ENCODE peak calls at places on chromosomes 1 and 21, in nine cellular contexts. One of them, this sample, is unnamed.

GRCh38 chr1:228014235-228014930 is 7.6 kb downstream of the WNT3A start:
- DNase-seq in stimulated activated CD4-positive, alpha-beta T cell treated with anti-CD3 and anti-CD28 coated beads, Interleukin-2, amount 100 ng/mL, for 48 hours: no peak
- DNase-seq in activated naive CD4-positive, alpha-beta T cell treated with anti-CD3 and anti-CD28 coated beads for 36 hours: no peak
- DNase-seq in hypothalamus: no peak
- DNase-seq in effector memory CD8-positive, alpha-beta T cell: no peak
- DNase-seq in CD4-positive, CD25-positive, alpha-beta regulatory T cell: no peak
- DNase-seq in progenitor cell of endocrine pancreas: peak; percentile 1
- DNase-seq in tibial nerve: no peak
- DNase-seq in epithelial cell of proximal tubule: no peak
- DNase-seq in this sample: no peak

GRCh38 chr1:117598489-117598888 is 7.4 kb upstream of the TENT5C start:
- DNase-seq in stimulated activated CD4-positive, alpha-beta T cell treated with anti-CD3 and anti-CD28 coated beads, Interleukin-2, amount 100 ng/mL, for 48 hours: no peak
- DNase-seq in activated naive CD4-positive, alpha-beta T cell treated with anti-CD3 and anti-CD28 coated beads for 36 hours: no peak
- DNase-seq in hypothalamus: no peak
- DNase-seq in effector memory CD8-positive, alpha-beta T cell: no peak
- DNase-seq in CD4-positive, CD25-positive, alpha-beta regulatory T cell: no peak
- DNase-seq in progenitor cell of endocrine pancreas: no peak
- DNase-seq in tibial nerve: no peak
- DNase-seq in epithelial cell of proximal tubule: no peak
- DNase-seq in this sample: no peak

GRCh38 chr1:166884040-166884642 is 8.1 kb upstream of the TADA1 start:
- DNase-seq in stimulated activated CD4-positive, alpha-beta T cell treated with anti-CD3 and anti-CD28 coated beads, Interleukin-2, amount 100 ng/mL, for 48 hours: peak; percentile 35
- DNase-seq in activated naive CD4-positive, alpha-beta T cell treated with anti-CD3 and anti-CD28 coated beads for 36 hours: peak; percentile 58
- DNase-seq in hypothalamus: peak; percentile 18
- DNase-seq in effector memory CD8-positive, alpha-beta T cell: peak; percentile 7
- DNase-seq in CD4-positive, CD25-positive, alpha-beta regulatory T cell: peak; percentile 36
- DNase-seq in progenitor cell of endocrine pancreas: peak; percentile 50
- DNase-seq in tibial nerve: no peak
- DNase-seq in epithelial cell of proximal tubule: no peak
- DNase-seq in this sample: peak; percentile 68

GRCh38 chr1:24487455-24487854 is 15.2 kb upstream of the RCAN3 start:
- DNase-seq in stimulated activated CD4-positive, alpha-beta T cell treated with anti-CD3 and anti-CD28 coated beads, Interleukin-2, amount 100 ng/mL, for 48 hours: no peak
- DNase-seq in activated naive CD4-positive, alpha-beta T cell treated with anti-CD3 and anti-CD28 coated beads for 36 hours: no peak
- DNase-seq in hypothalamus: no peak
- DNase-seq in effector memory CD8-positive, alpha-beta T cell: no peak
- DNase-seq in CD4-positive, CD25-positive, alpha-beta regulatory T cell: no peak
- DNase-seq in progenitor cell of endocrine pancreas: no peak
- DNase-seq in tibial nerve: no peak
- DNase-seq in epithelial cell of proximal tubule: no peak
- DNase-seq in this sample: no peak

GRCh38 chr1:12441414-12442105 is 176.4 kb downstream of the DHRS3 start:
- DNase-seq in stimulated activated CD4-positive, alpha-beta T cell treated with anti-CD3 and anti-CD28 coated beads, Interleukin-2, amount 100 ng/mL, for 48 hours: no peak
- DNase-seq in activated naive CD4-positive, alpha-beta T cell treated with anti-CD3 and anti-CD28 coated beads for 36 hours: no peak
- DNase-seq in hypothalamus: no peak
- DNase-seq in effector memory CD8-positive, alpha-beta T cell: no peak
- DNase-seq in CD4-positive, CD25-positive, alpha-beta regulatory T cell: no peak
- DNase-seq in progenitor cell of endocrine pancreas: no peak
- DNase-seq in tibial nerve: no peak
- DNase-seq in epithelial cell of proximal tubule: no peak
- DNase-seq in this sample: no peak

GRCh38 chr1:157359309-157360020 is 192.8 kb downstream of the FCRL5 start:
- DNase-seq in stimulated activated CD4-positive, alpha-beta T cell treated with anti-CD3 and anti-CD28 coated beads, Interleukin-2, amount 100 ng/mL, for 48 hours: no peak
- DNase-seq in activated naive CD4-positive, alpha-beta T cell treated with anti-CD3 and anti-CD28 coated beads for 36 hours: no peak
- DNase-seq in hypothalamus: no peak
- DNase-seq in effector memory CD8-positive, alpha-beta T cell: no peak
- DNase-seq in CD4-positive, CD25-positive, alpha-beta regulatory T cell: no peak
- DNase-seq in progenitor cell of endocrine pancreas: no peak
- DNase-seq in tibial nerve: no peak
- DNase-seq in epithelial cell of proximal tubule: no peak
- DNase-seq in this sample: peak; percentile 89

GRCh38 chr1:71610489-71610888 is 529.7 kb upstream of the ZRANB2 start:
- DNase-seq in stimulated activated CD4-positive, alpha-beta T cell treated with anti-CD3 and anti-CD28 coated beads, Interleukin-2, amount 100 ng/mL, for 48 hours: no peak
- DNase-seq in activated naive CD4-positive, alpha-beta T cell treated with anti-CD3 and anti-CD28 coated beads for 36 hours: no peak
- DNase-seq in hypothalamus: no peak
- DNase-seq in effector memory CD8-positive, alpha-beta T cell: no peak
- DNase-seq in CD4-positive, CD25-positive, alpha-beta regulatory T cell: no peak
- DNase-seq in progenitor cell of endocrine pancreas: no peak
- DNase-seq in tibial nerve: no peak
- DNase-seq in epithelial cell of proximal tubule: no peak
- DNase-seq in this sample: no peak

GRCh38 chr21:26732442-26733221 is 112.6 kb downstream of the ADAMTS1 start:
- DNase-seq in stimulated activated CD4-positive, alpha-beta T cell treated with anti-CD3 and anti-CD28 coated beads, Interleukin-2, amount 100 ng/mL, for 48 hours: peak; percentile 21
- DNase-seq in activated naive CD4-positive, alpha-beta T cell treated with anti-CD3 and anti-CD28 coated beads for 36 hours: peak; percentile 40
- DNase-seq in hypothalamus: no peak
- DNase-seq in effector memory CD8-positive, alpha-beta T cell: no peak
- DNase-seq in CD4-positive, CD25-positive, alpha-beta regulatory T cell: peak; percentile 7
- DNase-seq in progenitor cell of endocrine pancreas: peak; percentile 34
- DNase-seq in tibial nerve: peak; percentile 33
- DNase-seq in epithelial cell of proximal tubule: no peak
- DNase-seq in this sample: no peak

GRCh38 chr1:62384276-62385005 is 52.4 kb upstream of the USP1 start:
- DNase-seq in stimulated activated CD4-positive, alpha-beta T cell treated with anti-CD3 and anti-CD28 coated beads, Interleukin-2, amount 100 ng/mL, for 48 hours: no peak
- DNase-seq in activated naive CD4-positive, alpha-beta T cell treated with anti-CD3 and anti-CD28 coated beads for 36 hours: no peak
- DNase-seq in hypothalamus: no peak
- DNase-seq in effector memory CD8-positive, alpha-beta T cell: no peak
- DNase-seq in CD4-positive, CD25-positive, alpha-beta regulatory T cell: no peak
- DNase-seq in progenitor cell of endocrine pancreas: no peak
- DNase-seq in tibial nerve: no peak
- DNase-seq in epithelial cell of proximal tubule: peak; percentile 75
- DNase-seq in this sample: peak; percentile 56

GRCh38 chr1:84370831-84371394 is 27.4 kb upstream of the DNASE2B start:
- DNase-seq in stimulated activated CD4-positive, alpha-beta T cell treated with anti-CD3 and anti-CD28 coated beads, Interleukin-2, amount 100 ng/mL, for 48 hours: no peak
- DNase-seq in activated naive CD4-positive, alpha-beta T cell treated with anti-CD3 and anti-CD28 coated beads for 36 hours: no peak
- DNase-seq in hypothalamus: no peak
- DNase-seq in effector memory CD8-positive, alpha-beta T cell: no peak
- DNase-seq in CD4-positive, CD25-positive, alpha-beta regulatory T cell: no peak
- DNase-seq in progenitor cell of endocrine pancreas: no peak
- DNase-seq in tibial nerve: no peak
- DNase-seq in epithelial cell of proximal tubule: no peak
- DNase-seq in this sample: no peak

GRCh38 chr21:42829954-42830353 is 49.4 kb downstream of the WDR4 start:
- DNase-seq in stimulated activated CD4-positive, alpha-beta T cell treated with anti-CD3 and anti-CD28 coated beads, Interleukin-2, amount 100 ng/mL, for 48 hours: no peak
- DNase-seq in activated naive CD4-positive, alpha-beta T cell treated with anti-CD3 and anti-CD28 coated beads for 36 hours: no peak
- DNase-seq in hypothalamus: no peak
- DNase-seq in effector memory CD8-positive, alpha-beta T cell: no peak
- DNase-seq in CD4-positive, CD25-positive, alpha-beta regulatory T cell: no peak
- DNase-seq in progenitor cell of endocrine pancreas: no peak
- DNase-seq in tibial nerve: no peak
- DNase-seq in epithelial cell of proximal tubule: no peak
- DNase-seq in this sample: no peak

GRCh38 chr1:206066479-206067171 is 13.7 kb downstream of the RHEX start:
- DNase-seq in stimulated activated CD4-positive, alpha-beta T cell treated with anti-CD3 and anti-CD28 coated beads, Interleukin-2, amount 100 ng/mL, for 48 hours: no peak
- DNase-seq in activated naive CD4-positive, alpha-beta T cell treated with anti-CD3 and anti-CD28 coated beads for 36 hours: peak; percentile 28
- DNase-seq in hypothalamus: no peak
- DNase-seq in effector memory CD8-positive, alpha-beta T cell: no peak
- DNase-seq in CD4-positive, CD25-positive, alpha-beta regulatory T cell: peak; percentile 71
- DNase-seq in progenitor cell of endocrine pancreas: no peak
- DNase-seq in tibial nerve: no peak
- DNase-seq in epithelial cell of proximal tubule: no peak
- DNase-seq in this sample: no peak

GRCh38 chr1:160070243-160071163 is 543 bp upstream of the KCNJ10 start:
- DNase-seq in stimulated activated CD4-positive, alpha-beta T cell treated with anti-CD3 and anti-CD28 coated beads, Interleukin-2, amount 100 ng/mL, for 48 hours: peak; percentile 41
- DNase-seq in activated naive CD4-positive, alpha-beta T cell treated with anti-CD3 and anti-CD28 coated beads for 36 hours: peak; percentile 62
- DNase-seq in hypothalamus: peak; percentile 76
- DNase-seq in effector memory CD8-positive, alpha-beta T cell: peak; percentile 34
- DNase-seq in CD4-positive, CD25-positive, alpha-beta regulatory T cell: peak; percentile 66
- DNase-seq in progenitor cell of endocrine pancreas: peak; percentile 63
- DNase-seq in tibial nerve: peak; percentile 49
- DNase-seq in epithelial cell of proximal tubule: no peak
- DNase-seq in this sample: peak; percentile 49

GRCh38 chr1:95095833-95096217 is 21.3 kb upstream of the TLCD4 start:
- DNase-seq in stimulated activated CD4-positive, alpha-beta T cell treated with anti-CD3 and anti-CD28 coated beads, Interleukin-2, amount 100 ng/mL, for 48 hours: no peak
- DNase-seq in activated naive CD4-positive, alpha-beta T cell treated with anti-CD3 and anti-CD28 coated beads for 36 hours: no peak
- DNase-seq in hypothalamus: no peak
- DNase-seq in effector memory CD8-positive, alpha-beta T cell: no peak
- DNase-seq in CD4-positive, CD25-positive, alpha-beta regulatory T cell: no peak
- DNase-seq in progenitor cell of endocrine pancreas: no peak
- DNase-seq in tibial nerve: no peak
- DNase-seq in epithelial cell of proximal tubule: no peak
- DNase-seq in this sample: no peak

GRCh38 chr1:111565079-111565478 is 54.5 kb upstream of the RAP1A start:
- DNase-seq in stimulated activated CD4-positive, alpha-beta T cell treated with anti-CD3 and anti-CD28 coated beads, Interleukin-2, amount 100 ng/mL, for 48 hours: no peak
- DNase-seq in activated naive CD4-positive, alpha-beta T cell treated with anti-CD3 and anti-CD28 coated beads for 36 hours: no peak
- DNase-seq in hypothalamus: no peak
- DNase-seq in effector memory CD8-positive, alpha-beta T cell: no peak
- DNase-seq in CD4-positive, CD25-positive, alpha-beta regulatory T cell: no peak
- DNase-seq in progenitor cell of endocrine pancreas: no peak
- DNase-seq in tibial nerve: no peak
- DNase-seq in epithelial cell of proximal tubule: no peak
- DNase-seq in this sample: no peak

GRCh38 chr1:29655145-29655544 is 418.8 kb downstream of the PTPRU start:
- DNase-seq in stimulated activated CD4-positive, alpha-beta T cell treated with anti-CD3 and anti-CD28 coated beads, Interleukin-2, amount 100 ng/mL, for 48 hours: no peak
- DNase-seq in activated naive CD4-positive, alpha-beta T cell treated with anti-CD3 and anti-CD28 coated beads for 36 hours: no peak
- DNase-seq in hypothalamus: no peak
- DNase-seq in effector memory CD8-positive, alpha-beta T cell: no peak
- DNase-seq in CD4-positive, CD25-positive, alpha-beta regulatory T cell: no peak
- DNase-seq in progenitor cell of endocrine pancreas: no peak
- DNase-seq in tibial nerve: no peak
- DNase-seq in epithelial cell of proximal tubule: no peak
- DNase-seq in this sample: no peak

GRCh38 chr1:77313491-77313890 is 31.7 kb downstream of the AK5 start:
- DNase-seq in stimulated activated CD4-positive, alpha-beta T cell treated with anti-CD3 and anti-CD28 coated beads, Interleukin-2, amount 100 ng/mL, for 48 hours: no peak
- DNase-seq in activated naive CD4-positive, alpha-beta T cell treated with anti-CD3 and anti-CD28 coated beads for 36 hours: peak; percentile 59
- DNase-seq in hypothalamus: no peak
- DNase-seq in effector memory CD8-positive, alpha-beta T cell: no peak
- DNase-seq in CD4-positive, CD25-positive, alpha-beta regulatory T cell: peak; percentile 46
- DNase-seq in progenitor cell of endocrine pancreas: no peak
- DNase-seq in tibial nerve: no peak
- DNase-seq in epithelial cell of proximal tubule: no peak
- DNase-seq in this sample: peak; percentile 59

GRCh38 chr1:7420098-7420445 is 351.0 kb upstream of the VAMP3 start:
- DNase-seq in stimulated activated CD4-positive, alpha-beta T cell treated with anti-CD3 and anti-CD28 coated beads, Interleukin-2, amount 100 ng/mL, for 48 hours: no peak
- DNase-seq in activated naive CD4-positive, alpha-beta T cell treated with anti-CD3 and anti-CD28 coated beads for 36 hours: no peak
- DNase-seq in hypothalamus: no peak
- DNase-seq in effector memory CD8-positive, alpha-beta T cell: no peak
- DNase-seq in CD4-positive, CD25-positive, alpha-beta regulatory T cell: no peak
- DNase-seq in progenitor cell of endocrine pancreas: no peak
- DNase-seq in tibial nerve: no peak
- DNase-seq in epithelial cell of proximal tubule: no peak
- DNase-seq in this sample: no peak

GRCh38 chr1:10540277-10541005 is 65.7 kb downstream of the PEX14 start:
- DNase-seq in stimulated activated CD4-positive, alpha-beta T cell treated with anti-CD3 and anti-CD28 coated beads, Interleukin-2, amount 100 ng/mL, for 48 hours: no peak
- DNase-seq in activated naive CD4-positive, alpha-beta T cell treated with anti-CD3 and anti-CD28 coated beads for 36 hours: no peak
- DNase-seq in hypothalamus: no peak
- DNase-seq in effector memory CD8-positive, alpha-beta T cell: no peak
- DNase-seq in CD4-positive, CD25-positive, alpha-beta regulatory T cell: no peak
- DNase-seq in progenitor cell of endocrine pancreas: no peak
- DNase-seq in tibial nerve: no peak
- DNase-seq in epithelial cell of proximal tubule: no peak
- DNase-seq in this sample: no peak

GRCh38 chr1:24981632-24982007 is 51.5 kb upstream of the RUNX3 start:
- DNase-seq in stimulated activated CD4-positive, alpha-beta T cell treated with anti-CD3 and anti-CD28 coated beads, Interleukin-2, amount 100 ng/mL, for 48 hours: no peak
- DNase-seq in activated naive CD4-positive, alpha-beta T cell treated with anti-CD3 and anti-CD28 coated beads for 36 hours: peak; percentile 76
- DNase-seq in hypothalamus: no peak
- DNase-seq in effector memory CD8-positive, alpha-beta T cell: peak; percentile 34
- DNase-seq in CD4-positive, CD25-positive, alpha-beta regulatory T cell: peak; percentile 79
- DNase-seq in progenitor cell of endocrine pancreas: no peak
- DNase-seq in tibial nerve: no peak
- DNase-seq in epithelial cell of proximal tubule: no peak
- DNase-seq in this sample: no peak

GRCh38 chr1:217562229-217562878 is 68.5 kb downstream of the GPATCH2 start:
- DNase-seq in stimulated activated CD4-positive, alpha-beta T cell treated with anti-CD3 and anti-CD28 coated beads, Interleukin-2, amount 100 ng/mL, for 48 hours: no peak
- DNase-seq in activated naive CD4-positive, alpha-beta T cell treated with anti-CD3 and anti-CD28 coated beads for 36 hours: no peak
- DNase-seq in hypothalamus: no peak
- DNase-seq in effector memory CD8-positive, alpha-beta T cell: no peak
- DNase-seq in CD4-positive, CD25-positive, alpha-beta regulatory T cell: no peak
- DNase-seq in progenitor cell of endocrine pancreas: no peak
- DNase-seq in tibial nerve: no peak
- DNase-seq in epithelial cell of proximal tubule: peak; percentile 60
- DNase-seq in this sample: no peak

GRCh38 chr1:21899972-21900371 is 37.1 kb downstream of the HSPG2 start:
- DNase-seq in stimulated activated CD4-positive, alpha-beta T cell treated with anti-CD3 and anti-CD28 coated beads, Interleukin-2, amount 100 ng/mL, for 48 hours: no peak
- DNase-seq in activated naive CD4-positive, alpha-beta T cell treated with anti-CD3 and anti-CD28 coated beads for 36 hours: no peak
- DNase-seq in hypothalamus: no peak
- DNase-seq in effector memory CD8-positive, alpha-beta T cell: no peak
- DNase-seq in CD4-positive, CD25-positive, alpha-beta regulatory T cell: no peak
- DNase-seq in progenitor cell of endocrine pancreas: no peak
- DNase-seq in tibial nerve: no peak
- DNase-seq in epithelial cell of proximal tubule: no peak
- DNase-seq in this sample: no peak

GRCh38 chr1:20702416-20702815 is 15.4 kb downstream of the KIF17 start:
- DNase-seq in stimulated activated CD4-positive, alpha-beta T cell treated with anti-CD3 and anti-CD28 coated beads, Interleukin-2, amount 100 ng/mL, for 48 hours: no peak
- DNase-seq in activated naive CD4-positive, alpha-beta T cell treated with anti-CD3 and anti-CD28 coated beads for 36 hours: peak; percentile 23
- DNase-seq in hypothalamus: no peak
- DNase-seq in effector memory CD8-positive, alpha-beta T cell: no peak
- DNase-seq in CD4-positive, CD25-positive, alpha-beta regulatory T cell: no peak
- DNase-seq in progenitor cell of endocrine pancreas: no peak
- DNase-seq in tibial nerve: no peak
- DNase-seq in epithelial cell of proximal tubule: no peak
- DNase-seq in this sample: no peak

GRCh38 chr1:41740630-41741239 is 178.0 kb downstream of the HIVEP3 start:
- DNase-seq in stimulated activated CD4-positive, alpha-beta T cell treated with anti-CD3 and anti-CD28 coated beads, Interleukin-2, amount 100 ng/mL, for 48 hours: no peak
- DNase-seq in activated naive CD4-positive, alpha-beta T cell treated with anti-CD3 and anti-CD28 coated beads for 36 hours: peak; percentile 76
- DNase-seq in hypothalamus: no peak
- DNase-seq in effector memory CD8-positive, alpha-beta T cell: no peak
- DNase-seq in CD4-positive, CD25-positive, alpha-beta regulatory T cell: peak; percentile 64
- DNase-seq in progenitor cell of endocrine pancreas: no peak
- DNase-seq in tibial nerve: no peak
- DNase-seq in epithelial cell of proximal tubule: no peak
- DNase-seq in this sample: no peak

GRCh38 chr1:89464008-89464407 is 60.6 kb upstream of the LRRC8B start:
- DNase-seq in stimulated activated CD4-positive, alpha-beta T cell treated with anti-CD3 and anti-CD28 coated beads, Interleukin-2, amount 100 ng/mL, for 48 hours: no peak
- DNase-seq in activated naive CD4-positive, alpha-beta T cell treated with anti-CD3 and anti-CD28 coated beads for 36 hours: peak; percentile 47
- DNase-seq in hypothalamus: no peak
- DNase-seq in effector memory CD8-positive, alpha-beta T cell: no peak
- DNase-seq in CD4-positive, CD25-positive, alpha-beta regulatory T cell: peak; percentile 31
- DNase-seq in progenitor cell of endocrine pancreas: no peak
- DNase-seq in tibial nerve: no peak
- DNase-seq in epithelial cell of proximal tubule: no peak
- DNase-seq in this sample: no peak

GRCh38 chr1:223143760-223144248 is 756 bp upstream of the TLR5 start:
- DNase-seq in stimulated activated CD4-positive, alpha-beta T cell treated with anti-CD3 and anti-CD28 coated beads, Interleukin-2, amount 100 ng/mL, for 48 hours: peak; percentile 25
- DNase-seq in activated naive CD4-positive, alpha-beta T cell treated with anti-CD3 and anti-CD28 coated beads for 36 hours: peak; percentile 51
- DNase-seq in hypothalamus: no peak
- DNase-seq in effector memory CD8-positive, alpha-beta T cell: no peak
- DNase-seq in CD4-positive, CD25-positive, alpha-beta regulatory T cell: peak; percentile 65
- DNase-seq in progenitor cell of endocrine pancreas: no peak
- DNase-seq in tibial nerve: no peak
- DNase-seq in epithelial cell of proximal tubule: no peak
- DNase-seq in this sample: no peak